ENCODE peak calls at places on chromosomes 5 and 9, in ten cellular contexts. N is activated CD8-positive, alpha-beta memory T cell treated with anti-CD3 and anti-CD28 coated beads, Interleukin-2, amount 50 U/mL, for 48 hours; F is fibroblast of gingiva; G is GM12865; Y is hypothalamus; C is OCI-M1; M is AML-193; A is activated naive CD4-positive, alpha-beta T cell treated with anti-CD3 and anti-CD28 coated beads, Interleukin-2, amount 50 U/mL, for 72 hours; T is NCI-H1092 treated with DMSO at 0.1 percent for 48 hours; U is RPMI7951. S is an unnamed sample.
A peak's percentile ranks its signal among the peaks of the same experiment; 100 is the strongest.

GRCh38 chr9:114805670-114806551 is at the start of gene TNFSF15:
- DNase-seq in A (peak; percentile 62), U (no peak), Y (no peak), G (peak; percentile 65), M (no peak), C (peak; percentile 3), F (peak; percentile 41), N (no peak), T (peak; percentile 52), S (no peak)

GRCh38 chr5:177269976-177270375 is 33.5 kb downstream of the RAB24 start:
- DNase-seq in C (no peak), M (no peak), U (no peak), T (no peak), A (no peak), Y (no peak), N (no peak), F (no peak), G (no peak), S (no peak)

GRCh38 chr9:135802876-135803419 is 101.0 kb downstream of the KCNT1 start:
- DNase-seq in Y (no peak), C (no peak), M (no peak), A (no peak), N (no peak), F (no peak), U (no peak), G (no peak), T (no peak), S (no peak)

GRCh38 chr9:96719538-96720315 is 58.2 kb downstream of the ZNF510 start:
- DNase-seq in Y (peak; percentile 4), T (peak; percentile 74), C (no peak), M (no peak), F (no peak), N (peak; percentile 50), U (no peak), A (no peak), G (no peak), S (peak; percentile 43)

GRCh38 chr9:132857031-132857430 is 21.1 kb downstream of the AK8 start:
- DNase-seq in C (no peak), Y (no peak), A (no peak), T (no peak), U (no peak), M (no peak), G (no peak), F (peak; percentile 71), N (no peak), S (no peak)

GRCh38 chr5:127288676-127289075 is 1.9 kb upstream of the MEGF10 start:
- DNase-seq in U (no peak), T (no peak), C (no peak), G (no peak), N (no peak), M (no peak), A (no peak), Y (no peak), F (no peak), S (no peak)

GRCh38 chr9:73039253-73039915 is 86.5 kb upstream of the ALDH1A1 start:
- DNase-seq in F (peak; percentile 82), N (no peak), G (no peak), M (no peak), T (no peak), C (no peak), U (no peak), A (no peak), Y (no peak), S (peak; percentile 62)

GRCh38 chr5:170292509-170292908 is 5.1 kb downstream of the LCP2 start:
- DNase-seq in A (no peak), C (no peak), F (no peak), U (no peak), G (no peak), N (no peak), M (no peak), T (no peak), Y (no peak), S (no peak)

GRCh38 chr5:172091956-172092732 is 85.7 kb upstream of the FBXW11 start:
- DNase-seq in U (no peak), A (no peak), G (no peak), T (no peak), N (no peak), M (no peak), Y (no peak), F (no peak), C (no peak), S (no peak)

GRCh38 chr5:89932771-89933181 is 476.8 kb downstream of the CETN3 start:
- DNase-seq in M (no peak), N (no peak), Y (no peak), F (no peak), T (no peak), U (peak; percentile 7), A (no peak), C (no peak), G (no peak), S (no peak)

GRCh38 chr5:57776035-57776434 is 293.4 kb upstream of the ACTBL2 start:
- DNase-seq in M (no peak), T (no peak), U (no peak), G (no peak), C (no peak), A (no peak), F (no peak), N (no peak), Y (no peak), S (peak; percentile 34)

GRCh38 chr9:33130501-33130900 is 36.6 kb downstream of the B4GALT1 start:
- DNase-seq in U (peak; percentile 41), F (no peak), M (no peak), Y (no peak), T (no peak), N (peak; percentile 52), G (peak; percentile 75), C (no peak), A (no peak), S (no peak)

GRCh38 chr9:122426723-122427122 is 51.0 kb downstream of the OR1J1 start:
- DNase-seq in M (no peak), F (no peak), G (no peak), A (no peak), C (no peak), U (no peak), T (no peak), Y (no peak), N (no peak), S (no peak)

GRCh38 chr9:83130541-83130940 is 67.6 kb upstream of the RASEF start:
- DNase-seq in N (no peak), T (no peak), G (no peak), U (no peak), Y (no peak), A (no peak), C (no peak), F (no peak), M (no peak), S (peak; percentile 30)

GRCh38 chr9:103068666-103069207 is 73.6 kb downstream of the CYLC2 start:
- DNase-seq in U (no peak), Y (no peak), A (no peak), N (no peak), F (no peak), G (no peak), M (no peak), T (no peak), C (peak; percentile 58), S (no peak)

GRCh38 chr5:143679777-143680176 is 132.2 kb upstream of the HMHB1 start:
- DNase-seq in M (no peak), F (peak; percentile 55), U (peak; percentile 58), Y (no peak), C (peak; percentile 7), A (no peak), T (no peak), G (no peak), N (no peak), S (peak; percentile 85)

GRCh38 chr5:94746731-94747124 is 128.3 kb downstream of the SLF1 start:
- DNase-seq in F (no peak), A (no peak), M (peak; percentile 71), G (peak; percentile 75), C (peak; percentile 90), Y (no peak), T (no peak), U (no peak), N (no peak), S (peak; percentile 22)

GRCh38 chr9:113567361-113568080 is 104.0 kb downstream of the RGS3 start:
- DNase-seq in C (no peak), U (no peak), N (no peak), A (peak; percentile 48), M (no peak), Y (no peak), T (no peak), F (no peak), G (no peak), S (no peak)

GRCh38 chr5:116572375-116573278 is 2.0 kb downstream of the SEMA6A start:
- DNase-seq in F (no peak), A (no peak), G (no peak), M (no peak), U (no peak), Y (peak; percentile 66), T (peak; percentile 55), N (no peak), C (no peak), S (no peak)

GRCh38 chr9:89911721-89912604 is 307.2 kb downstream of the GADD45G start:
- DNase-seq in C (no peak), A (no peak), G (no peak), Y (no peak), N (peak; percentile 41), U (no peak), M (no peak), T (no peak), F (no peak), S (no peak)

GRCh38 chr5:87127426-87127825 is 140.3 kb upstream of the RASA1 start:
- DNase-seq in G (no peak), C (no peak), N (no peak), Y (no peak), U (peak; percentile 70), M (no peak), A (no peak), F (no peak), T (no peak), S (peak; percentile 79)

GRCh38 chr5:153623906-153624765 is 133.7 kb downstream of the GRIA1 start:
- DNase-seq in G (no peak), A (no peak), T (no peak), N (no peak), C (no peak), F (no peak), Y (no peak), M (no peak), U (peak; percentile 13), S (peak; percentile 79)

GRCh38 chr5:2757563-2758311 is 6.3 kb upstream of the IRX2 start:
- DNase-seq in G (no peak), F (peak; percentile 14), U (peak; percentile 31), A (no peak), Y (no peak), C (no peak), M (no peak), T (no peak), N (no peak), S (peak; percentile 76)

GRCh38 chr5:76500633-76501393 is 97.7 kb downstream of the IQGAP2 start:
- DNase-seq in G (no peak), C (no peak), U (no peak), M (no peak), F (no peak), Y (no peak), T (no peak), A (no peak), N (no peak), S (peak; percentile 17)

GRCh38 chr5:57804007-57804444 is 321.4 kb upstream of the ACTBL2 start:
- DNase-seq in C (no peak), U (peak; percentile 95), G (no peak), M (no peak), A (no peak), T (no peak), Y (no peak), F (peak; percentile 93), N (no peak), S (peak; percentile 98)

GRCh38 chr5:44871401-44871800 is 62.7 kb downstream of the MRPS30 start:
- DNase-seq in T (no peak), C (no peak), N (no peak), A (no peak), Y (no peak), F (no peak), G (no peak), U (no peak), M (no peak), S (peak; percentile 10)

GRCh38 chr5:16736158-16736994 is 119.6 kb upstream of the RETREG1 start:
- DNase-seq in A (no peak), M (no peak), G (no peak), T (peak; percentile 89), N (no peak), F (peak; percentile 53), Y (no peak), C (peak; percentile 66), U (peak; percentile 57), S (peak; percentile 65)

GRCh38 chr5:124735169-124735858 is 11.1 kb downstream of the ZNF608 start:
- DNase-seq in Y (no peak), G (no peak), M (no peak), F (peak; percentile 92), N (no peak), U (peak; percentile 92), A (no peak), C (no peak), T (no peak), S (peak; percentile 77)